ENCODE peak calls at places on chromosomes 13 and 19, in four cellular contexts. E, I, O and R are unnamed samples.

GRCh38 chr19:3609779-3610719 is 3.4 kb upstream of the TBXA2R start:
- DNase-seq in I (no peak), O (no peak), E (no peak), R (no peak)

GRCh38 chr19:38686530-38686888 is 39.1 kb downstream of the ACTN4 start:
- DNase-seq in O (peak; percentile 58), E (no peak), I (no peak), R (no peak)

GRCh38 chr19:50695251-50696064 is 24.1 kb downstream of the SHANK1 start:
- DNase-seq in O (peak; percentile 82), I (no peak), E (no peak), R (no peak)

GRCh38 chr13:112434937-112435523 is 58.9 kb downstream of the SPACA7 start:
- DNase-seq in O (no peak), E (no peak), I (no peak), R (no peak)

GRCh38 chr19:2089727-2090053 is 6.4 kb downstream of the MOB3A start:
- DNase-seq in E (no peak), I (no peak), O (no peak), R (no peak)

GRCh38 chr19:50315773-50316448 is 13.3 kb downstream of the KCNC3 start:
- DNase-seq in E (no peak), O (no peak), I (no peak), R (no peak)

GRCh38 chr13:73416093-73416492 is 357.3 kb downstream of the KLF5 start:
- DNase-seq in I (no peak), O (no peak), E (no peak), R (no peak)

GRCh38 chr13:49828452-49828851 is 36.0 kb upstream of the KPNA3 start:
- DNase-seq in I (no peak), E (no peak), O (no peak), R (peak; percentile 15)

GRCh38 chr19:53157601-53158000 is 1.3 kb downstream of the ZNF347 start:
- DNase-seq in O (no peak), E (no peak), I (peak; percentile 3), R (no peak)

GRCh38 chr19:1090731-1091543 is 4.2 kb downstream of the POLR2E start:
- DNase-seq in E (no peak), I (no peak), O (no peak), R (no peak)

GRCh38 chr13:72379581-72379980 is 347.8 kb downstream of the MZT1 start:
- DNase-seq in I (no peak), E (no peak), O (no peak), R (no peak)

GRCh38 chr13:80753951-80754350 is 413.0 kb upstream of the SPRY2 start:
- DNase-seq in E (no peak), I (no peak), O (no peak), R (no peak)

GRCh38 chr19:55617426-55617825 is 6.9 kb downstream of the ZNF784 start:
- DNase-seq in O (no peak), I (no peak), E (no peak), R (no peak)

GRCh38 chr19:17289489-17289888 is 7.8 kb downstream of the ANKLE1 start:
- DNase-seq in E (no peak), O (peak; percentile 83), I (no peak), R (no peak)

GRCh38 chr13:46743191-46743590 is 53.8 kb downstream of the ESD start:
- DNase-seq in E (no peak), O (no peak), I (no peak), R (no peak)

GRCh38 chr13:105346141-105346766 is 1189.2 kb downstream of the EFNB2 start:
- DNase-seq in O (no peak), I (no peak), E (no peak), R (no peak)

GRCh38 chr19:14381689-14382474 is 638 bp downstream of the ADGRE5 start:
- DNase-seq in O (peak; percentile 63), E (no peak), I (no peak), R (no peak)

GRCh38 chr13:75881109-75881775 is 245.1 kb downstream of the LMO7 start:
- DNase-seq in E (no peak), O (no peak), I (no peak), R (no peak)

GRCh38 chr13:113205428-113205931 is 3.0 kb downstream of the PCID2 start:
- DNase-seq in I (no peak), E (no peak), O (no peak), R (no peak)

GRCh38 chr19:12791345-12792047 is at the start of gene JUNB:
- DNase-seq in O (peak; percentile 94), I (peak; percentile 94), E (peak; percentile 91), R (peak; percentile 97)